ENCODE peak calls at places on chromosomes 5 and 9, in seven cellular contexts. M is Caco-2; R is AG09309; V is posterior vena cava; D is dermis blood vessel endothelial cell; L is stimulated activated CD4-positive, alpha-beta T cell treated with anti-CD3 and anti-CD28 coated beads, Interleukin-12 subunit alpha, Interleukin-12 subunit beta, amount 100 ng/mL, for 4 hours; J is dorsolateral prefrontal cortex. I is an unnamed sample.

GRCh38 chr9:132892383-132892782 is 13.7 kb downstream of the SPACA9 start:
- DNase-seq in L (no peak), M (no peak), J (peak; percentile 25), V (no peak), D (no peak), R (no peak), I (no peak)

GRCh38 chr9:94805585-94805984 is 79.1 kb downstream of the AOPEP start:
- DNase-seq in M (no peak), V (no peak), L (no peak), R (peak; percentile 94), D (peak; percentile 65), J (no peak), I (no peak)

GRCh38 chr9:126773004-126773607 is 31.7 kb upstream of the ZBTB43 start:
- DNase-seq in V (no peak), R (no peak), M (peak; percentile 45), J (no peak), L (no peak), D (peak; percentile 37), I (no peak)

GRCh38 chr9:92954078-92954861 is 6.9 kb downstream of the FGD3 start:
- DNase-seq in M (no peak), D (peak; percentile 10), R (no peak), L (peak; percentile 57), J (no peak), V (no peak), I (no peak)

GRCh38 chr5:89268460-89268859 is 385.5 kb upstream of the MEF2C start:
- DNase-seq in J (no peak), D (no peak), L (no peak), V (no peak), M (no peak), R (no peak), I (no peak)

GRCh38 chr5:108461628-108462367 is 79.9 kb upstream of the FBXL17 start:
- DNase-seq in J (no peak), L (no peak), M (no peak), V (no peak), R (peak; percentile 35), D (no peak), I (no peak)

GRCh38 chr5:145362261-145362660 is 472.9 kb downstream of the PRELID2 start:
- DNase-seq in R (peak; percentile 52), M (no peak), J (no peak), D (peak; percentile 75), L (no peak), V (no peak), I (no peak)

GRCh38 chr5:59591162-59591561 is 302.4 kb downstream of the PDE4D start:
- DNase-seq in V (no peak), R (no peak), D (no peak), J (no peak), M (no peak), L (no peak), I (no peak)

GRCh38 chr5:73823508-73823925 is 197.5 kb downstream of the ARHGEF28 start:
- DNase-seq in R (no peak), V (no peak), D (peak; percentile 35), J (no peak), L (no peak), M (peak; percentile 48), I (no peak)

GRCh38 chr9:77593528-77593927 is 54.6 kb downstream of the GNA14 start:
- DNase-seq in L (no peak), J (no peak), M (no peak), V (no peak), D (no peak), R (no peak), I (no peak)

GRCh38 chr5:127001621-127002296 is 28.6 kb downstream of the MARCHF3 start:
- DNase-seq in D (peak; percentile 71), J (no peak), V (no peak), M (no peak), R (peak; percentile 61), L (no peak), I (no peak)

GRCh38 chr9:114434878-114435311 is 47.1 kb upstream of the AKNA start:
- DNase-seq in M (peak; percentile 64), J (no peak), D (peak; percentile 70), V (no peak), R (no peak), L (no peak), I (no peak)

GRCh38 chr9:101758300-101758930 is 20.0 kb upstream of the GRIN3A start:
- DNase-seq in R (no peak), V (no peak), J (no peak), L (no peak), M (no peak), D (no peak), I (no peak)

GRCh38 chr5:126600631-126601511 is at the start of gene PHAX:
- DNase-seq in R (no peak), M (peak; percentile 89), D (peak; percentile 88), L (peak; percentile 69), V (peak; percentile 93), J (peak; percentile 90), I (peak; percentile 84)

GRCh38 chr5:172541764-172542120 is 87.4 kb upstream of the SH3PXD2B start:
- DNase-seq in V (no peak), D (no peak), L (no peak), J (no peak), M (no peak), R (no peak), I (peak; percentile 5)

GRCh38 chr9:33159058-33159759 is 7.9 kb downstream of the B4GALT1 start:
- DNase-seq in L (no peak), J (no peak), R (no peak), D (peak; percentile 59), V (peak; percentile 94), M (no peak), I (peak; percentile 87)

GRCh38 chr9:134558124-134558805 is 83.3 kb upstream of the COL5A1 start:
- DNase-seq in L (no peak), D (no peak), J (peak; percentile 13), M (no peak), V (peak; percentile 58), R (no peak), I (peak; percentile 19)

GRCh38 chr9:133103183-133103986 is 17.7 kb downstream of the RALGDS start:
- DNase-seq in J (peak; percentile 83), L (peak; percentile 49), M (peak; percentile 76), D (peak; percentile 72), V (peak; percentile 90), R (no peak), I (peak; percentile 82)

GRCh38 chr5:60597570-60597969 is 102.4 kb downstream of the DEPDC1B start:
- DNase-seq in V (no peak), L (no peak), M (no peak), R (no peak), J (no peak), D (peak; percentile 48), I (no peak)

I was measured in sigmoid colon.